ENCODE peak calls at places on chromosomes 13 and 19, in ten cellular contexts. P is mammary epithelial cell; U is fibroblast of pulmonary artery; K is tibial artery; H is stimulated activated CD4-positive, alpha-beta T cell treated with anti-CD3 and anti-CD28 coated beads, Interleukin-12 subunit alpha, Interleukin-12 subunit beta, amount 100 ng/mL, for 24 hours; Y is AG08395; S is RCC 7860; X is anterior cingulate cortex; D is pancreas; Q is ureter. W is an unnamed sample.

GRCh38 chr13:73731564-73731963 is 402.6 kb downstream of the KLF12 start:
- DNase-seq in U (no peak), S (no peak), D (no peak), Y (no peak), K (no peak), P (no peak), Q (no peak), H (no peak), X (no peak), W (no peak)

GRCh38 chr13:113862191-113862765 is 1.6 kb downstream of the GAS6 start:
- DNase-seq in K (peak), X (no peak), P (peak), Q (peak), U (no peak), S (no peak), Y (no peak), H (no peak), D (no peak), W (no peak)

GRCh38 chr19:39070888-39071287 is 13.3 kb upstream of the ACP7 start:
- DNase-seq in Q (no peak), Y (no peak), H (no peak), U (no peak), D (no peak), K (no peak), S (peak), X (no peak), P (no peak), W (no peak)

GRCh38 chr13:101127741-101128353 is 288.5 kb downstream of the NALCN start:
- DNase-seq in Q (no peak), H (no peak), D (no peak), U (peak), K (no peak), S (peak), P (peak), X (no peak), Y (peak), W (no peak)

GRCh38 chr13:21749410-21749809 is 78.5 kb downstream of the FGF9 start:
- DNase-seq in S (peak), P (peak), D (no peak), Q (no peak), X (no peak), U (no peak), Y (no peak), H (no peak), K (no peak), W (no peak)

GRCh38 chr19:14580623-14581237 is 2.2 kb upstream of the CLEC17A start:
- DNase-seq in U (no peak), X (no peak), D (no peak), Q (no peak), S (no peak), H (peak), P (no peak), Y (no peak), K (no peak), W (no peak)

GRCh38 chr19:3108775-3109174 is 14.6 kb downstream of the GNA11 start:
- DNase-seq in S (peak), U (peak), P (peak), H (no peak), Y (peak), Q (no peak), X (no peak), D (no peak), K (no peak), W (no peak)

GRCh38 chr13:79128158-79128557 is 277.9 kb downstream of the RBM26 start:
- DNase-seq in K (no peak), X (no peak), Y (no peak), D (no peak), S (peak), U (peak), H (no peak), P (peak), Q (no peak), W (no peak)

GRCh38 chr19:52689804-52690394 is 44.9 kb downstream of the ZNF611 start:
- DNase-seq in H (peak), D (peak), K (peak), S (no peak), Y (peak), P (no peak), X (no peak), U (no peak), Q (peak), W (no peak)

GRCh38 chr19:41328157-41328817 is 18.3 kb downstream of the CCDC97 start:
- DNase-seq in H (no peak), U (no peak), K (no peak), D (no peak), Q (no peak), X (no peak), S (no peak), P (no peak), Y (no peak), W (no peak)

GRCh38 chr19:51739466-51740213 is 12.0 kb downstream of the FPR1 start:
- DNase-seq in K (no peak), D (no peak), H (no peak), P (no peak), S (peak), X (no peak), Y (peak), U (no peak), Q (no peak), W (no peak)

GRCh38 chr13:97142452-97142851 is 79.7 kb upstream of the MBNL2 start:
- DNase-seq in Q (no peak), D (peak), H (no peak), K (no peak), Y (peak), S (peak), P (no peak), X (no peak), U (peak), W (no peak)

W was measured in Panc1.